ENCODE peak calls at places on chromosomes 6 and 20, in eight cellular contexts. E, S, P, G, M, B, Q and K are unnamed samples.

GRCh38 chr6:145081677-145082076 is 653.6 kb downstream of the EPM2A start:
- DNase-seq in B (no peak), E (no peak), M (no peak), S (no peak), P (no peak), Q (no peak), G (no peak), K (no peak)

GRCh38 chr6:35258858-35259193 is 709 bp upstream of the ZNF76 start:
- DNase-seq in G (peak), S (no peak), P (peak), E (peak), M (no peak), B (peak), Q (no peak), K (peak)

GRCh38 chr6:71289039-71289801 is 609 bp downstream of the OGFRL1 start:
- DNase-seq in B (no peak), E (peak), Q (peak), P (peak), S (no peak), G (peak), M (no peak), K (peak)

GRCh38 chr6:446418-447366 is 55.1 kb downstream of the IRF4 start:
- DNase-seq in E (no peak), S (no peak), Q (peak), P (peak), G (no peak), B (peak), M (no peak), K (no peak)

GRCh38 chr6:82408952-82409421 is 45.4 kb downstream of the TPBG start:
- DNase-seq in S (no peak), P (no peak), Q (no peak), M (no peak), G (peak), E (no peak), B (no peak), K (no peak)

GRCh38 chr6:30020629-30021028 is 40.4 kb upstream of the POLR1H start:
- DNase-seq in M (no peak), G (no peak), P (no peak), B (no peak), E (no peak), S (no peak), Q (no peak), K (no peak)

GRCh38 chr20:62737271-62737761 is 28.7 kb downstream of the NTSR1 start:
- DNase-seq in M (no peak), P (no peak), B (no peak), Q (peak), E (no peak), G (no peak), S (no peak), K (peak)

GRCh38 chr6:859936-860335 is 167.0 kb upstream of the EXOC2 start:
- DNase-seq in S (no peak), E (no peak), Q (no peak), B (no peak), M (no peak), G (no peak), P (no peak), K (no peak)

GRCh38 chr6:150275489-150275888 is 93.3 kb upstream of the IYD start:
- DNase-seq in Q (no peak), S (no peak), P (no peak), B (no peak), G (no peak), E (no peak), M (no peak), K (no peak)

GRCh38 chr20:53642196-53643030 is 48.8 kb upstream of the ZNF217 start:
- DNase-seq in B (peak), Q (no peak), S (peak), M (peak), P (peak), E (peak), G (peak), K (no peak)

GRCh38 chr20:63830821-63831593 is at the start of gene ZBTB46:
- DNase-seq in P (peak), G (no peak), S (no peak), E (no peak), M (no peak), Q (peak), B (no peak), K (peak)

GRCh38 chr20:38873050-38873581 is 53.1 kb upstream of the FAM83D start:
- DNase-seq in Q (no peak), B (peak), G (no peak), M (no peak), E (no peak), S (no peak), P (peak), K (no peak)

GRCh38 chr20:32978009-32978335 is 26.3 kb downstream of the SUN5 start:
- DNase-seq in S (no peak), M (no peak), P (no peak), Q (no peak), B (no peak), E (no peak), G (no peak), K (no peak)

GRCh38 chr6:56387621-56388413 is 140.4 kb upstream of the COL21A1 start:
- DNase-seq in G (peak), S (no peak), Q (no peak), B (no peak), E (no peak), P (no peak), M (no peak), K (no peak)

GRCh38 chr20:62116558-62117361 is 5.5 kb upstream of the LSM14B start:
- DNase-seq in G (no peak), B (no peak), Q (no peak), M (no peak), E (no peak), P (no peak), S (no peak), K (no peak)

GRCh38 chr6:115891111-115891669 is 169.5 kb downstream of the FRK start:
- DNase-seq in Q (no peak), M (no peak), S (peak), P (no peak), E (no peak), G (no peak), B (no peak), K (no peak)

GRCh38 chr6:130934848-130935585 is 107.8 kb downstream of the SMLR1 start:
- DNase-seq in B (no peak), M (no peak), Q (no peak), G (peak), P (no peak), E (no peak), S (no peak), K (no peak)

GRCh38 chr6:97978855-97979271 is 695.8 kb upstream of the MMS22L start:
- DNase-seq in S (no peak), B (no peak), G (no peak), Q (no peak), E (no peak), P (no peak), M (no peak), K (no peak)

GRCh38 chr6:48135352-48136084 is 24.5 kb upstream of the PTCHD4 start:
- DNase-seq in P (no peak), Q (no peak), B (no peak), G (peak), E (no peak), S (no peak), M (no peak), K (no peak)

GRCh38 chr20:11979306-11980128 is 61.8 kb downstream of the BTBD3 start:
- DNase-seq in E (no peak), S (no peak), Q (no peak), P (no peak), M (no peak), G (no peak), B (no peak), K (no peak)

GRCh38 chr20:535958-536357 is 7.6 kb downstream of the CSNK2A1 start:
- DNase-seq in E (no peak), M (no peak), S (no peak), G (no peak), P (no peak), B (no peak), Q (no peak), K (no peak)

GRCh38 chr20:55291251-55291650 is 714.1 kb downstream of the CBLN4 start:
- DNase-seq in S (no peak), E (no peak), G (no peak), B (no peak), Q (no peak), P (no peak), M (no peak), K (no peak)